ENCODE peak calls at places on chromosome 20, in nine cellular contexts. One of them, this sample, is unnamed.

GRCh38 chr20:15155848-15156401 is 818.5 kb upstream of the FLRT3 start:
- DNase-seq in WTC11: no peak
- DNase-seq in foreskin keratinocyte: peak
- DNase-seq in BJ: no peak
- DNase-seq in activated B cell treated with CpG ODN at 0.5 μM for 24 hours: no peak
- DNase-seq in uterus: no peak
- DNase-seq in transverse colon: no peak
- DNase-seq in HFFc6: no peak
- DNase-seq in cardiac fibroblast: no peak
- DNase-seq in this sample: no peak

GRCh38 chr20:32474967-32475819 is 109.9 kb downstream of the NOL4L start:
- DNase-seq in WTC11: peak
- DNase-seq in foreskin keratinocyte: no peak
- DNase-seq in BJ: peak
- DNase-seq in activated B cell treated with CpG ODN at 0.5 μM for 24 hours: no peak
- DNase-seq in uterus: peak
- DNase-seq in transverse colon: peak
- DNase-seq in HFFc6: peak
- DNase-seq in cardiac fibroblast: peak
- DNase-seq in this sample: peak

GRCh38 chr20:49447946-49448809 is 34.3 kb downstream of the KCNB1 start:
- DNase-seq in WTC11: peak
- DNase-seq in foreskin keratinocyte: no peak
- DNase-seq in BJ: no peak
- DNase-seq in activated B cell treated with CpG ODN at 0.5 μM for 24 hours: no peak
- DNase-seq in uterus: peak
- DNase-seq in transverse colon: no peak
- DNase-seq in HFFc6: no peak
- DNase-seq in cardiac fibroblast: no peak
- DNase-seq in this sample: no peak

GRCh38 chr20:46774943-46775560 is 65.6 kb downstream of the SLC2A10 start:
- DNase-seq in WTC11: no peak
- DNase-seq in foreskin keratinocyte: no peak
- DNase-seq in BJ: no peak
- DNase-seq in activated B cell treated with CpG ODN at 0.5 μM for 24 hours: no peak
- DNase-seq in uterus: no peak
- DNase-seq in transverse colon: no peak
- DNase-seq in HFFc6: no peak
- DNase-seq in cardiac fibroblast: no peak
- DNase-seq in this sample: no peak

GRCh38 chr20:13525225-13525940 is 113.3 kb downstream of the TASP1 start:
- DNase-seq in WTC11: no peak
- DNase-seq in foreskin keratinocyte: peak
- DNase-seq in BJ: peak
- DNase-seq in activated B cell treated with CpG ODN at 0.5 μM for 24 hours: no peak
- DNase-seq in uterus: no peak
- DNase-seq in transverse colon: no peak
- DNase-seq in HFFc6: peak
- DNase-seq in cardiac fibroblast: peak
- DNase-seq in this sample: peak

GRCh38 chr20:46695888-46696287 is 6.6 kb upstream of the TP53RK start:
- DNase-seq in WTC11: no peak
- DNase-seq in foreskin keratinocyte: no peak
- DNase-seq in BJ: peak
- DNase-seq in activated B cell treated with CpG ODN at 0.5 μM for 24 hours: no peak
- DNase-seq in uterus: no peak
- DNase-seq in transverse colon: no peak
- DNase-seq in HFFc6: peak
- DNase-seq in cardiac fibroblast: peak
- DNase-seq in this sample: peak

GRCh38 chr20:52731086-52731485 is 241.1 kb upstream of the TSHZ2 start:
- DNase-seq in WTC11: peak
- DNase-seq in foreskin keratinocyte: no peak
- DNase-seq in BJ: no peak
- DNase-seq in activated B cell treated with CpG ODN at 0.5 μM for 24 hours: no peak
- DNase-seq in uterus: no peak
- DNase-seq in transverse colon: no peak
- DNase-seq in HFFc6: no peak
- DNase-seq in cardiac fibroblast: no peak
- DNase-seq in this sample: no peak

GRCh38 chr20:32470025-32470861 is 112.1 kb downstream of the ASXL1 start:
- DNase-seq in WTC11: peak
- DNase-seq in foreskin keratinocyte: no peak
- DNase-seq in BJ: no peak
- DNase-seq in activated B cell treated with CpG ODN at 0.5 μM for 24 hours: no peak
- DNase-seq in uterus: no peak
- DNase-seq in transverse colon: peak
- DNase-seq in HFFc6: peak
- DNase-seq in cardiac fibroblast: peak
- DNase-seq in this sample: no peak

GRCh38 chr20:36544134-36545018 is 3.1 kb downstream of the MYL9 start:
- DNase-seq in WTC11: no peak
- DNase-seq in foreskin keratinocyte: peak
- DNase-seq in BJ: peak
- DNase-seq in activated B cell treated with CpG ODN at 0.5 μM for 24 hours: no peak
- DNase-seq in uterus: peak
- DNase-seq in transverse colon: no peak
- DNase-seq in HFFc6: peak
- DNase-seq in cardiac fibroblast: peak
- DNase-seq in this sample: no peak

GRCh38 chr20:47220161-47220582 is 136.3 kb downstream of the ZMYND8 start:
- DNase-seq in WTC11: peak
- DNase-seq in foreskin keratinocyte: no peak
- DNase-seq in BJ: no peak
- DNase-seq in activated B cell treated with CpG ODN at 0.5 μM for 24 hours: peak
- DNase-seq in uterus: no peak
- DNase-seq in transverse colon: peak
- DNase-seq in HFFc6: peak
- DNase-seq in cardiac fibroblast: peak
- DNase-seq in this sample: no peak

GRCh38 chr20:44291754-44292153 is 19.2 kb downstream of the FITM2 start:
- DNase-seq in WTC11: no peak
- DNase-seq in foreskin keratinocyte: no peak
- DNase-seq in BJ: no peak
- DNase-seq in activated B cell treated with CpG ODN at 0.5 μM for 24 hours: no peak
- DNase-seq in uterus: no peak
- DNase-seq in transverse colon: no peak
- DNase-seq in HFFc6: no peak
- DNase-seq in cardiac fibroblast: no peak
- DNase-seq in this sample: no peak

GRCh38 chr20:33656783-33657703 is 5.1 kb upstream of the C20orf144 start:
- DNase-seq in WTC11: no peak
- DNase-seq in foreskin keratinocyte: no peak
- DNase-seq in BJ: no peak
- DNase-seq in activated B cell treated with CpG ODN at 0.5 μM for 24 hours: no peak
- DNase-seq in uterus: no peak
- DNase-seq in transverse colon: no peak
- DNase-seq in HFFc6: no peak
- DNase-seq in cardiac fibroblast: no peak
- DNase-seq in this sample: no peak

GRCh38 chr20:63979549-63980316 is at the start of gene SAMD10:
- DNase-seq in WTC11: peak
- DNase-seq in foreskin keratinocyte: no peak
- DNase-seq in BJ: no peak
- DNase-seq in activated B cell treated with CpG ODN at 0.5 μM for 24 hours: peak
- DNase-seq in uterus: peak
- DNase-seq in transverse colon: peak
- DNase-seq in HFFc6: no peak
- DNase-seq in cardiac fibroblast: peak
- DNase-seq in this sample: no peak

GRCh38 chr20:31608256-31608980 is 3.3 kb downstream of the ID1 start:
- DNase-seq in WTC11: peak
- DNase-seq in foreskin keratinocyte: no peak
- DNase-seq in BJ: no peak
- DNase-seq in activated B cell treated with CpG ODN at 0.5 μM for 24 hours: no peak
- DNase-seq in uterus: peak
- DNase-seq in transverse colon: peak
- DNase-seq in HFFc6: peak
- DNase-seq in cardiac fibroblast: peak
- DNase-seq in this sample: no peak

GRCh38 chr20:33343521-33343920 is 57.8 kb downstream of the CDK5RAP1 start:
- DNase-seq in WTC11: no peak
- DNase-seq in foreskin keratinocyte: no peak
- DNase-seq in BJ: no peak
- DNase-seq in activated B cell treated with CpG ODN at 0.5 μM for 24 hours: no peak
- DNase-seq in uterus: no peak
- DNase-seq in transverse colon: no peak
- DNase-seq in HFFc6: no peak
- DNase-seq in cardiac fibroblast: no peak
- DNase-seq in this sample: no peak

GRCh38 chr20:20202793-20203192 is 150.5 kb downstream of the CFAP61 start:
- DNase-seq in WTC11: no peak
- DNase-seq in foreskin keratinocyte: no peak
- DNase-seq in BJ: no peak
- DNase-seq in activated B cell treated with CpG ODN at 0.5 μM for 24 hours: no peak
- DNase-seq in uterus: no peak
- DNase-seq in transverse colon: no peak
- DNase-seq in HFFc6: no peak
- DNase-seq in cardiac fibroblast: no peak
- DNase-seq in this sample: no peak

GRCh38 chr20:36454664-36455427 is 86.5 kb upstream of the MYL9 start:
- DNase-seq in WTC11: peak
- DNase-seq in foreskin keratinocyte: no peak
- DNase-seq in BJ: no peak
- DNase-seq in activated B cell treated with CpG ODN at 0.5 μM for 24 hours: no peak
- DNase-seq in uterus: no peak
- DNase-seq in transverse colon: no peak
- DNase-seq in HFFc6: no peak
- DNase-seq in cardiac fibroblast: no peak
- DNase-seq in this sample: no peak

GRCh38 chr20:37728635-37728983 is 34.8 kb downstream of the CTNNBL1 start:
- DNase-seq in WTC11: no peak
- DNase-seq in foreskin keratinocyte: no peak
- DNase-seq in BJ: no peak
- DNase-seq in activated B cell treated with CpG ODN at 0.5 μM for 24 hours: no peak
- DNase-seq in uterus: no peak
- DNase-seq in transverse colon: no peak
- DNase-seq in HFFc6: no peak
- DNase-seq in cardiac fibroblast: no peak
- DNase-seq in this sample: no peak

GRCh38 chr20:973785-974194 is 28.3 kb downstream of the RSPO4 start:
- DNase-seq in WTC11: peak
- DNase-seq in foreskin keratinocyte: peak
- DNase-seq in BJ: peak
- DNase-seq in activated B cell treated with CpG ODN at 0.5 μM for 24 hours: no peak
- DNase-seq in uterus: no peak
- DNase-seq in transverse colon: peak
- DNase-seq in HFFc6: peak
- DNase-seq in cardiac fibroblast: peak
- DNase-seq in this sample: peak

GRCh38 chr20:57709823-57710799 is at the start of gene PMEPA1:
- DNase-seq in WTC11: peak
- DNase-seq in foreskin keratinocyte: peak
- DNase-seq in BJ: peak
- DNase-seq in activated B cell treated with CpG ODN at 0.5 μM for 24 hours: peak
- DNase-seq in uterus: peak
- DNase-seq in transverse colon: peak
- DNase-seq in HFFc6: peak
- DNase-seq in cardiac fibroblast: peak
- DNase-seq in this sample: peak
- TF ChIP-seq CTCF in WTC11: no peak
- TF ChIP-seq CTCF in foreskin keratinocyte: peak
- TF ChIP-seq CTCF in BJ: no peak
- TF ChIP-seq CTCF in activated B cell treated with CpG ODN at 0.5 μM for 24 hours: no peak
- TF ChIP-seq CTCF in uterus: no peak
- TF ChIP-seq CTCF in transverse colon: no peak
- TF ChIP-seq CTCF in HFFc6: peak
- TF ChIP-seq CTCF in cardiac fibroblast: no peak
- TF ChIP-seq CTCF in this sample: no peak

GRCh38 chr20:17611290-17611539 is 41.3 kb downstream of the DSTN start:
- DNase-seq in WTC11: no peak
- DNase-seq in foreskin keratinocyte: no peak
- DNase-seq in BJ: no peak
- DNase-seq in activated B cell treated with CpG ODN at 0.5 μM for 24 hours: no peak
- DNase-seq in uterus: no peak
- DNase-seq in transverse colon: no peak
- DNase-seq in HFFc6: no peak
- DNase-seq in cardiac fibroblast: no peak
- DNase-seq in this sample: no peak
- TF ChIP-seq CTCF in WTC11: no peak
- TF ChIP-seq CTCF in foreskin keratinocyte: no peak
- TF ChIP-seq CTCF in BJ: no peak
- TF ChIP-seq CTCF in activated B cell treated with CpG ODN at 0.5 μM for 24 hours: no peak
- TF ChIP-seq CTCF in uterus: no peak
- TF ChIP-seq CTCF in transverse colon: peak
- TF ChIP-seq CTCF in HFFc6: no peak
- TF ChIP-seq CTCF in cardiac fibroblast: no peak
- TF ChIP-seq CTCF in this sample: no peak

GRCh38 chr20:2713285-2713684 is 20.7 kb downstream of the EBF4 start:
- DNase-seq in WTC11: no peak
- DNase-seq in foreskin keratinocyte: no peak
- DNase-seq in BJ: no peak
- DNase-seq in activated B cell treated with CpG ODN at 0.5 μM for 24 hours: no peak
- DNase-seq in uterus: no peak
- DNase-seq in transverse colon: no peak
- DNase-seq in HFFc6: no peak
- DNase-seq in cardiac fibroblast: no peak
- DNase-seq in this sample: no peak
- TF ChIP-seq CTCF in WTC11: no peak
- TF ChIP-seq CTCF in foreskin keratinocyte: peak
- TF ChIP-seq CTCF in BJ: peak
- TF ChIP-seq CTCF in activated B cell treated with CpG ODN at 0.5 μM for 24 hours: no peak
- TF ChIP-seq CTCF in uterus: no peak
- TF ChIP-seq CTCF in transverse colon: no peak
- TF ChIP-seq CTCF in HFFc6: peak
- TF ChIP-seq CTCF in cardiac fibroblast: no peak
- TF ChIP-seq CTCF in this sample: peak

GRCh38 chr20:54199283-54199682 is 8.6 kb upstream of the PFDN4 start:
- DNase-seq in WTC11: no peak
- DNase-seq in foreskin keratinocyte: no peak
- DNase-seq in BJ: no peak
- DNase-seq in activated B cell treated with CpG ODN at 0.5 μM for 24 hours: no peak
- DNase-seq in uterus: no peak
- DNase-seq in transverse colon: no peak
- DNase-seq in HFFc6: no peak
- DNase-seq in cardiac fibroblast: no peak
- DNase-seq in this sample: no peak

GRCh38 chr20:54195483-54196472 is 12.1 kb upstream of the PFDN4 start:
- DNase-seq in WTC11: no peak
- DNase-seq in foreskin keratinocyte: no peak
- DNase-seq in BJ: no peak
- DNase-seq in activated B cell treated with CpG ODN at 0.5 μM for 24 hours: no peak
- DNase-seq in uterus: no peak
- DNase-seq in transverse colon: no peak
- DNase-seq in HFFc6: no peak
- DNase-seq in cardiac fibroblast: no peak
- DNase-seq in this sample: no peak

GRCh38 chr20:54197621-54198604 is 10.0 kb upstream of the PFDN4 start:
- DNase-seq in WTC11: no peak
- DNase-seq in foreskin keratinocyte: no peak
- DNase-seq in BJ: no peak
- DNase-seq in activated B cell treated with CpG ODN at 0.5 μM for 24 hours: no peak
- DNase-seq in uterus: no peak
- DNase-seq in transverse colon: no peak
- DNase-seq in HFFc6: peak
- DNase-seq in cardiac fibroblast: peak
- DNase-seq in this sample: peak

GRCh38 chr20:54193817-54194216 is 14.1 kb upstream of the PFDN4 start:
- DNase-seq in WTC11: no peak
- DNase-seq in foreskin keratinocyte: no peak
- DNase-seq in BJ: no peak
- DNase-seq in activated B cell treated with CpG ODN at 0.5 μM for 24 hours: no peak
- DNase-seq in uterus: no peak
- DNase-seq in transverse colon: no peak
- DNase-seq in HFFc6: no peak
- DNase-seq in cardiac fibroblast: no peak
- DNase-seq in this sample: no peak

GRCh38 chr20:54194724-54195438 is 13.0 kb upstream of the PFDN4 start:
- DNase-seq in WTC11: no peak
- DNase-seq in foreskin keratinocyte: no peak
- DNase-seq in BJ: no peak
- DNase-seq in activated B cell treated with CpG ODN at 0.5 μM for 24 hours: no peak
- DNase-seq in uterus: no peak
- DNase-seq in transverse colon: no peak
- DNase-seq in HFFc6: peak
- DNase-seq in cardiac fibroblast: peak
- DNase-seq in this sample: no peak
- TF ChIP-seq CTCF in WTC11: no peak
- TF ChIP-seq CTCF in foreskin keratinocyte: peak
- TF ChIP-seq CTCF in BJ: peak
- TF ChIP-seq CTCF in activated B cell treated with CpG ODN at 0.5 μM for 24 hours: no peak
- TF ChIP-seq CTCF in uterus: no peak
- TF ChIP-seq CTCF in transverse colon: no peak
- TF ChIP-seq CTCF in HFFc6: peak
- TF ChIP-seq CTCF in cardiac fibroblast: peak
- TF ChIP-seq CTCF in this sample: no peak

This sample was measured in AG09309.